ENCODE peak calls at places on chromosome 20, in eight cellular contexts. K is PC-3; P is psoas muscle; G is body of pancreas; Z is left lung; Y is RWPE1; D is IMR-90; L is CD8-positive, alpha-beta memory T cell. U is an unnamed sample.

GRCh38 chr20:60214901-60215522 is 256.8 kb downstream of the CDH26 start:
- DNase-seq in K (no peak), P (no peak), G (no peak), Z (no peak), Y (no peak), D (no peak), L (no peak), U (no peak)

GRCh38 chr20:7790189-7790588 is 150.1 kb downstream of the HAO1 start:
- DNase-seq in K (peak; percentile 90), P (no peak), G (no peak), Z (no peak), Y (no peak), D (no peak), L (no peak), U (no peak)

GRCh38 chr20:11452326-11452725 is 465.4 kb upstream of the BTBD3 start:
- DNase-seq in K (peak; percentile 15), P (no peak), G (no peak), Z (no peak), Y (no peak), D (peak; percentile 59), L (no peak), U (no peak)

GRCh38 chr20:25063546-25063945 is 5.6 kb upstream of the ACSS1 start:
- DNase-seq in K (no peak), P (peak; percentile 33), G (no peak), Z (no peak), Y (no peak), D (no peak), L (no peak), U (no peak)

GRCh38 chr20:48217191-48217590 is 431.9 kb upstream of the SULF2 start:
- DNase-seq in K (no peak), P (no peak), G (no peak), Z (no peak), Y (no peak), D (no peak), L (no peak), U (no peak)

GRCh38 chr20:37257530-37257929 is 4.1 kb downstream of the GHRH start:
- DNase-seq in K (no peak), P (no peak), G (no peak), Z (no peak), Y (no peak), D (no peak), L (no peak), U (no peak)

GRCh38 chr20:43681991-43682410 is 15.1 kb downstream of the MYBL2 start:
- DNase-seq in K (no peak), P (no peak), G (peak; percentile 35), Z (no peak), Y (no peak), D (no peak), L (peak; percentile 9), U (no peak)

GRCh38 chr20:8790442-8791074 is 278.3 kb upstream of the PLCB4 start:
- DNase-seq in K (peak; percentile 81), P (no peak), G (peak; percentile 50), Z (no peak), Y (peak; percentile 30), D (peak; percentile 60), L (no peak), U (no peak)

GRCh38 chr20:19492937-19493336 is 265.1 kb upstream of the RIN2 start:
- DNase-seq in K (no peak), P (no peak), G (no peak), Z (no peak), Y (no peak), D (no peak), L (no peak), U (no peak)

GRCh38 chr20:62703853-62704228 is 4.8 kb upstream of the NTSR1 start:
- DNase-seq in K (no peak), P (no peak), G (no peak), Z (no peak), Y (no peak), D (no peak), L (no peak), U (no peak)

GRCh38 chr20:37749620-37750403 is 56.0 kb downstream of the CTNNBL1 start:
- DNase-seq in K (no peak), P (no peak), G (no peak), Z (no peak), Y (no peak), D (peak; percentile 35), L (no peak), U (no peak)

GRCh38 chr20:59193325-59193724 is 29.7 kb downstream of the ZNF831 start:
- DNase-seq in K (no peak), P (no peak), G (no peak), Z (no peak), Y (no peak), D (no peak), L (no peak), U (no peak)

GRCh38 chr20:61253640-61254511 is 1.8 kb downstream of the CDH4 start:
- DNase-seq in K (no peak), P (no peak), G (no peak), Z (no peak), Y (peak; percentile 43), D (peak; percentile 27), L (no peak), U (no peak)

GRCh38 chr20:36116813-36117441 is 37.6 kb upstream of the EPB41L1 start:
- DNase-seq in K (peak; percentile 43), P (no peak), G (no peak), Z (no peak), Y (peak; percentile 55), D (peak; percentile 89), L (no peak), U (no peak)

GRCh38 chr20:58992911-58993310 is 11.9 kb downstream of the NELFCD start:
- DNase-seq in K (no peak), P (peak; percentile 8), G (no peak), Z (no peak), Y (no peak), D (no peak), L (no peak), U (no peak)

GRCh38 chr20:25984933-25985332 is 288.3 kb upstream of the ZNF337 start:
- DNase-seq in K (no peak), P (peak; percentile 69), G (peak; percentile 52), Z (no peak), Y (peak; percentile 1), D (peak; percentile 49), L (peak; percentile 36), U (peak; percentile 44)

GRCh38 chr20:45269056-45269455 is 14.7 kb upstream of the SLPI start:
- DNase-seq in K (no peak), P (no peak), G (no peak), Z (no peak), Y (no peak), D (no peak), L (no peak), U (no peak)

DNA sequence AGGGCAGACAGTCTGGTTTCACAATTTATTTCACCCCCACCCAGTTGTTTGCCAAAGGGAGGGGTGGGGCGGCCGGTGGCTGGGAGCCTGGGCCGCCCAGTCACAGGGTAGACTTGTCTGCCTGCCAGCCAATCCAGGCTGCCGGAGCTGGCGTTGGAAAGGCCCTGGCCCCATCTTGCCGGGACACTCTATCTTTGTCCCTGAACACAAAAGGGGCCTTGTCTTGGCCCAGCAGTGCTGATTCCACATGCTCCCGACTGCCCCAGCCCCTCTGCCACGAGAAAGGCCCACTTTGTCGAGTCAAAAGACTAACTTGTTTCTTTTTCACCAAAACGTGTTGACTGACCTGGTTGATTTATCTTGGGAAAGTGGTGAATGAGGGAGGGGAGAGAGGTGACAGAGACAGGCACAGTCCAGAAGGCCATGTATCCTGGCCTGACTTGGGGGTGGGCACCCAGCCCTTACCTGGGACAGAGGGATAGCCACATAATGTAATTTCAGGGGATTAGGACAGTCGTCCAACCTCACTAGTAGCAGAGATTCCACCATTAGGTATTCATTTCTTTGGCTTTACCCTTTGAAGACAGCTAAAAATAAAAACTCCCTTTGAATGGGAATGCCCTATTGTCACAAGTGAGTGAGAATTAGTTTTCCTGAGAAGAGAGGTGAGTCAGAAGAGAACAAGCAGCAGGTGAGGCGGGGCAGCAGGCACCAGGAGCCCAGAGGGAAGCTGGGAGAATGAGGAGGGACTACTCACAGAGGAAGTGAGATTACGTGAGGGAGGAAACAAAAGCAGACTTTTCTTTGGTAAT is 67.0 kb upstream of the SIRPA start:
- DNase-seq in K (peak; percentile 89), P (no peak), G (peak; percentile 71), Z (no peak), Y (peak; percentile 90), D (no peak), L (no peak), U (peak; percentile 95)
- H3K27ac ChIP-seq in K (peak overlapping the region; percentile 78), P (no peak overlapping the region), G (peak overlapping the region; percentile 76), Z (no peak overlapping the region), Y (peak overlapping the region; percentile 82), D (no peak overlapping the region), L (no peak overlapping the region), U (peak overlapping the region; percentile 99)

GRCh38 chr20:13412806-13413445 is 191.9 kb downstream of the ISM1 start:
- DNase-seq in K (peak; percentile 74), P (no peak), G (no peak), Z (no peak), Y (no peak), D (peak; percentile 15), L (no peak), U (no peak)
- H3K27ac ChIP-seq in K (peak overlapping the region; percentile 56), P (no peak overlapping the region), G (no peak overlapping the region), Z (no peak overlapping the region), Y (no peak overlapping the region), D (no peak overlapping the region), L (no peak overlapping the region), U (no peak overlapping the region)

GRCh38 chr20:22308934-22309333 is 275.4 kb downstream of the FOXA2 start:
- DNase-seq in K (no peak), P (no peak), G (no peak), Z (no peak), Y (no peak), D (no peak), L (no peak), U (no peak)
- H3K27ac ChIP-seq in K (no peak overlapping the region), P (no peak overlapping the region), G (no peak overlapping the region), Z (no peak overlapping the region), Y (no peak overlapping the region), D (no peak overlapping the region), L (no peak overlapping the region), U (no peak overlapping the region)

GRCh38 chr20:3133156-3133555 is 26.5 kb downstream of the FASTKD5 start:
- DNase-seq in K (no peak), P (no peak), G (no peak), Z (no peak), Y (no peak), D (peak; percentile 65), L (no peak), U (no peak)

GRCh38 chr20:3130051-3130600 is 29.5 kb downstream of the FASTKD5 start:
- DNase-seq in K (no peak), P (no peak), G (no peak), Z (no peak), Y (no peak), D (no peak), L (no peak), U (no peak)

GRCh38 chr20:3135507-3136070 is 24.1 kb downstream of the FASTKD5 start:
- DNase-seq in K (peak; percentile 35), P (no peak), G (no peak), Z (no peak), Y (no peak), D (peak; percentile 62), L (no peak), U (no peak)

GRCh38 chr20:3137492-3137891 is 22.2 kb downstream of the FASTKD5 start:
- DNase-seq in K (no peak), P (no peak), G (no peak), Z (no peak), Y (no peak), D (no peak), L (no peak), U (no peak)

DNA sequence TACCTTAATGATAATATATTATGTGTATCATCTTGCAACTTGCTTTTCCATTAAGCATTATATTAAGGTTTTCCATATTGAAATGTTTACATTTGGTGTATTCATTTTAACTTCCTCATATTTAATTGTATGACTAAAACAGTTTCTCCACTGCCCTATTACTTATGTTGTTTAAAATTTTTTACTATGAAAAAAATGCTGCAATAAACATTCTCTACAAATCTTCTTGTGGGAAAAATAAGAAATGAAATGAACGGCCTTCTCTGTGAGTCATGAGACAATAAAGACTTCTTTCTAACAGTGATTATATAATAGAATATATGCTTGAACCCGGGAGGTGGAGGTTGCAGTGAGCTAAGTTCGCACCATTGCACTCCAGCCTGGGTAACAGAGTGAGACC is 25.5 kb downstream of the FASTKD5 start:
- DNase-seq in K (no peak), P (no peak), G (no peak), Z (no peak), Y (no peak), D (peak; percentile 75), L (no peak), U (no peak)
- H3K27ac ChIP-seq in K (no peak overlapping the region), P (no peak overlapping the region), G (no peak overlapping the region), Z (no peak overlapping the region), Y (no peak overlapping the region), D (no peak overlapping the region), L (no peak overlapping the region), U (no peak overlapping the region)